ENCODE peak calls at places on chromosomes 13 and 19, in four cellular contexts. G, L, R and J are unnamed samples.

GRCh38 chr13:114130131-114130707 is 2.2 kb downstream of the RASA3 start:
- DNase-seq in R (no peak), G (peak; percentile 57), L (no peak), J (no peak)

GRCh38 chr13:29522044-29522685 is 73.3 kb downstream of the SLC7A1 start:
- DNase-seq in R (no peak), L (no peak), G (no peak), J (no peak)

GRCh38 chr13:42305503-42305902 is 33.6 kb downstream of the AKAP11 start:
- DNase-seq in R (no peak), G (no peak), L (no peak), J (no peak)

GRCh38 chr13:38980628-38981078 is 10.0 kb downstream of the STOML3 start:
- DNase-seq in R (no peak), G (peak; percentile 23), L (no peak), J (no peak)

GRCh38 chr13:80465321-80465720 is 124.4 kb upstream of the SPRY2 start:
- DNase-seq in G (no peak), R (no peak), L (no peak), J (no peak)

GRCh38 chr13:74573654-74574053 is 439.4 kb upstream of the KLF12 start:
- DNase-seq in L (peak; percentile 8), R (no peak), G (peak; percentile 28), J (no peak)

GRCh38 chr13:46113596-46113995 is 8.8 kb upstream of the CPB2 start:
- DNase-seq in L (no peak), R (no peak), G (no peak), J (no peak)

GRCh38 chr19:7778081-7778480 is 15.0 kb downstream of the CLEC4M start:
- DNase-seq in G (no peak), L (peak; percentile 26), R (no peak), J (no peak)

GRCh38 chr19:33299061-33299665 is 3.2 kb downstream of the CEBPA start:
- DNase-seq in R (peak; percentile 9), L (no peak), G (peak; percentile 46), J (no peak)

GRCh38 chr13:42063105-42063504 is 14.7 kb downstream of the DGKH start:
- DNase-seq in L (no peak), R (no peak), G (no peak), J (no peak)

GRCh38 chr19:35436477-35437141 is 11.4 kb upstream of the FFAR2 start:
- DNase-seq in R (peak; percentile 46), G (no peak), L (no peak), J (peak; percentile 33)

GRCh38 chr19:32901504-32902161 is 32.1 kb upstream of the SLC7A9 start:
- DNase-seq in L (no peak), G (no peak), R (no peak), J (no peak)

GRCh38 chr19:54608205-54608604 is 14.8 kb downstream of the LILRA1 start:
- DNase-seq in L (no peak), R (no peak), G (no peak), J (no peak)

GRCh38 chr13:65768545-65768944 is 1461.6 kb downstream of the PCDH9 start:
- DNase-seq in L (no peak), R (no peak), G (no peak), J (no peak)

GRCh38 chr19:2812414-2813234 is 7.0 kb upstream of the ZNF554 start:
- DNase-seq in G (no peak), L (no peak), R (no peak), J (no peak)

GRCh38 chr19:3497757-3498515 is 2.5 kb downstream of the DOHH start:
- DNase-seq in L (no peak), G (no peak), R (no peak), J (no peak)

GRCh38 chr13:109781384-109782065 is 4.9 kb downstream of the IRS2 start:
- DNase-seq in R (no peak), G (no peak), L (no peak), J (peak; percentile 47)

GRCh38 chr19:2602391-2603181 is 99.9 kb downstream of the GNG7 start:
- DNase-seq in L (peak; percentile 72), G (peak; percentile 80), R (peak; percentile 74), J (peak; percentile 77)

GRCh38 chr13:54637377-54637776 is 1608.8 kb downstream of the OLFM4 start:
- DNase-seq in R (no peak), G (peak; percentile 56), L (no peak), J (no peak)

GRCh38 chr19:11191273-11191755 is 6.0 kb downstream of the KANK2 start:
- DNase-seq in L (peak; percentile 81), G (no peak), R (peak; percentile 50), J (peak; percentile 36)

GRCh38 chr19:47582320-47582909 is 9.5 kb upstream of the ZNF541 start:
- DNase-seq in G (no peak), L (no peak), R (no peak), J (no peak)

GRCh38 chr13:109897988-109898623 is 111.7 kb upstream of the IRS2 start:
- DNase-seq in L (no peak), R (no peak), G (no peak), J (no peak)

GRCh38 chr19:10389863-10390262 is 9.5 kb upstream of the TYK2 start:
- DNase-seq in R (no peak), L (no peak), G (peak; percentile 37), J (no peak)

GRCh38 chr19:33206261-33207039 is 12.3 kb downstream of the LRP3 start:
- DNase-seq in G (no peak), L (no peak), R (no peak), J (no peak)

GRCh38 chr13:89199138-89199537 is 1528.0 kb downstream of the SLITRK5 start:
- DNase-seq in L (no peak), G (no peak), R (no peak), J (no peak)

GRCh38 chr13:98435356-98435755 is 141.6 kb downstream of the STK24 start:
- DNase-seq in L (no peak), G (no peak), R (no peak), J (no peak)

GRCh38 chr19:53945441-53945840 is 17.3 kb upstream of the CACNG8 start:
- DNase-seq in R (no peak), L (no peak), G (peak; percentile 35), J (no peak)

GRCh38 chr13:83881917-83882625 is at the start of gene SLITRK1:
- DNase-seq in G (peak; percentile 94), L (peak; percentile 36), R (no peak), J (no peak)

GRCh38 chr13:112833551-112834257 is 135.3 kb upstream of the MCF2L start:
- DNase-seq in R (no peak), G (no peak), L (no peak), J (no peak)

GRCh38 chr19:17647071-17648020 is 40.8 kb downstream of the UNC13A start:
- DNase-seq in L (no peak), R (no peak), G (peak; percentile 16), J (no peak)

GRCh38 chr19:16374436-16374835 is 49.8 kb downstream of the KLF2 start:
- DNase-seq in R (no peak), G (no peak), L (no peak), J (no peak)
- H3K27ac ChIP-seq in R (no peak overlapping the region), G (no peak overlapping the region), L (no peak overlapping the region), J (no peak overlapping the region)

GRCh38 chr13:77928909-77929308 is 10.3 kb upstream of the EDNRB start:
- DNase-seq in G (no peak), R (no peak), L (no peak), J (no peak)

GRCh38 chr13:77925616-77926015 is 7.0 kb upstream of the EDNRB start:
- DNase-seq in R (no peak), L (no peak), G (no peak), J (no peak)

DNA sequence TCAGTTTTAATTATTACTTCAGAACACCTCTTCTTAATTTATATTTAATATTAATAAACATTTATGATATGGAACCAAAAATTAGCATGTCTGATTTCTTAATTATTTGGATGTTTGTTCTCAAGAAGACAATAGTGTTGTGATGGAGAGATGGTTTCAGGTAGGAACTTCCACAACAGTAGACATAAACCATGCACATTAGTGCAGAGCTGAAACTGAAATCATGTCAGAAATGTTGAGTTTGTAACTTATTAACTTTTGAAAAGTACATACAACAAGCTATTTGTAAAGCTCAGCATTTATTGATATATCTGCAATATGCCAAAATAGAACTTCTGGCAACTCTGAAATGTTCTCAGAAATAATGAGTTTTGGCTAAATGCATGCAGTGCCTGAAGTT is 11.8 kb upstream of the EDNRB start:
- DNase-seq in R (no peak), L (no peak), G (no peak), J (no peak)
- H3K4me1 ChIP-seq in R (no peaks in the 10 kb centered on the region), L (no peaks in the 10 kb centered on the region), G (peaks cover 16% of the 10 kb centered on the region), J (no peaks in the 10 kb centered on the region)

DNA sequence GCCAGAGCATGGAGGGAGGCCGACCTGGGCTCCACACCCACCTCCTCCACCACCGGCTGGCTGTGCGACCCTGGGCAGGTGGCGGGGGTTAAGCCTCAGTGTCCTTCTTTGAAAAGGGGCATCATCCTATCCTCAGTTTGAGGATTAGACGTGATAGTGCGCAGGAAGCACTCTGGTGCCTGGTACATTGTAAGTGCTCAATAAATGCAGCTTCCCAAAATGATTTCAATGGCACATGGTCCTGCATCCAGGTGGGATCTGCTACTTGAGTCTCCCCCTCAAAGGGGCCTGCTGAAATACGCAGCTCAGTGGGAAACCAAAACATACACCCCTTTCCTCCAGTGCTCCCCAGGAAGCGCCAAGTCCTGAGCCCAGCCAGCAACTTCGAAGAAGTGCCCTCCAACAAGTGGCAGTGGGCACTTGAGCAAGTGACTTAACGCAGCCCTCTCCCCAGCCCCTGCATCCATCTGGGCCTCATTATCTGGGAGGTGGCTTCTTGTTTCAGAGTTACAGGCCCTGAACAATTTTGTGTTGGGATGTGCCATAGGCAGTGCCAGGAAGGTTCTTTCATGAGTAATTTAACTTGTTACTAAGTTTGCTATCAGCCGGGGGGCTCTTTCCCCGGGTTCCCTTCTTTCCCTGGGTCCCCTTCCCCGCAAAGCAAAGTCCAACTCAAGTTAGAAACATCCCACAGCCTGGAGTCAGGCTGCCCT is 17.9 kb downstream of the ACTN4 start:
- DNase-seq in G (no peak), R (no peak), L (no peak), J (no peak)
- H3K27ac ChIP-seq in G (peak overlapping the region; percentile 93), R (peak overlapping the region; percentile 99), L (peak overlapping the region; percentile 97), J (peak overlapping the region; percentile 99)

GRCh38 chr13:97321101-97321500 is 99.0 kb downstream of the MBNL2 start:
- DNase-seq in L (no peak), G (no peak), R (no peak), J (no peak)
- H3K4me1 ChIP-seq in L (peaks cover 19% of the 10 kb centered on the region), G (no peaks in the 10 kb centered on the region), R (no peaks in the 10 kb centered on the region), J (peaks cover 26% of the 10 kb centered on the region)

DNA sequence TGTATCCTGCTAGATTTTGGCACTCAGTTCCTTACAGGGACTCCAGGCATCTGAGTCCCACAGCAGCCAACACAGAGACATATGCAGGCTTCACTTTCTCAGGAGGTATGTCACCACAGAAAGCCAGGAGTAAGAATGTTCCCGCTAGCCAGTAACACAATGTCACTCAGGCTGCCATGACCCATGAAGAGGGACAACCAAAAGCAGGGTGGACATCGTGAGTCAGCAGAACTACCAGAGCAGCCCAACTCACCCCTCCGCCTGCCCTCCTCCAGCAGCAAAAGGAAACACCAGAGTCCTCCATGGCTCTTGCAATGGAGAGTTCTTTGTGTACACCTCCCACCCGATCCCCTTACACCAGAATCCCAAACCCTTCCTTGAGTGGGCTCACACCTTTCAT is 95.4 kb downstream of the CRYL1 start:
- DNase-seq in G (no peak), L (no peak), R (no peak), J (no peak)
- H3K27ac ChIP-seq in G (no peak overlapping the region), L (no peak overlapping the region), R (no peak overlapping the region), J (no peak overlapping the region)